ENCODE peak calls at places on chromosomes 3 and 15, in four cellular contexts. N is upper lobe of right lung, W is coronary artery, G is stomach. B is an unnamed sample.

GRCh38 chr15:89111352-89111751 is 23.1 kb downstream of the ABHD2 start:
- DNase-seq in N (no peak), W (no peak), G (no peak), B (no peak)

GRCh38 chr3:31077021-31077601 is 182.7 kb upstream of the GADL1 start:
- DNase-seq in N (no peak), W (no peak), G (no peak), B (no peak)

GRCh38 chr3:116647955-116648354 is 61.6 kb upstream of the TUSC7 start:
- DNase-seq in N (no peak), W (no peak), G (no peak), B (no peak)

GRCh38 chr3:190286014-190286413 is 36.2 kb downstream of the CLDN1 start:
- DNase-seq in N (no peak), W (no peak), G (no peak), B (no peak)

GRCh38 chr3:58635371-58636285 is 30.9 kb downstream of the FAM3D start:
- DNase-seq in N (no peak), W (no peak), G (no peak), B (no peak)

GRCh38 chr3:156801746-156802145 is 24.4 kb upstream of the LEKR1 start:
- DNase-seq in N (no peak), W (no peak), G (no peak), B (no peak)

GRCh38 chr3:94305835-94306685 is 243.2 kb downstream of the NSUN3 start:
- DNase-seq in N (no peak), W (no peak), G (no peak), B (no peak)

GRCh38 chr3:58073315-58074125 is 65.3 kb downstream of the FLNB start:
- DNase-seq in N (no peak), W (no peak), G (no peak), B (no peak)

GRCh38 chr3:168533600-168533999 is 437.9 kb upstream of the GOLIM4 start:
- DNase-seq in N (no peak), W (no peak), G (no peak), B (no peak)

GRCh38 chr15:80127911-80128310 is 24.9 kb upstream of the FAH start:
- DNase-seq in N (no peak), W (no peak), G (no peak), B (no peak)

GRCh38 chr3:21734746-21735145 is 16.3 kb downstream of the ZNF385D start:
- DNase-seq in N (no peak), W (no peak), G (no peak), B (no peak)

GRCh38 chr3:2657408-2657807 is 452.8 kb downstream of the IL5RA start:
- DNase-seq in N (no peak), W (no peak), G (no peak), B (no peak)

GRCh38 chr15:60073441-60073840 is 69.3 kb downstream of the FOXB1 start:
- DNase-seq in N (no peak), W (no peak), G (no peak), B (no peak)

GRCh38 chr3:134008630-134009156 is 21.0 kb downstream of the SLCO2A1 start:
- DNase-seq in N (no peak), W (no peak), G (no peak), B (peak)

GRCh38 chr3:67034371-67034770 is 36.3 kb downstream of the KBTBD8 start:
- DNase-seq in N (no peak), W (no peak), G (no peak), B (no peak)

GRCh38 chr3:149813367-149814281 is 609 bp downstream of the RNF13 start:
- DNase-seq in N (peak), W (peak), G (no peak), B (no peak)

GRCh38 chr3:119084371-119085069 is 49.9 kb upstream of the IGSF11 start:
- DNase-seq in N (peak), W (no peak), G (no peak), B (no peak)

GRCh38 chr15:40693904-40694705 is 869 bp upstream of the RAD51 start:
- DNase-seq in N (no peak), W (no peak), G (no peak), B (no peak)

GRCh38 chr3:79018671-79019136 is 749.1 kb downstream of the ROBO1 start:
- DNase-seq in N (peak), W (peak), G (peak), B (peak)

GRCh38 chr3:130834476-130834875 is 59.4 kb upstream of the ATP2C1 start:
- DNase-seq in N (no peak), W (no peak), G (no peak), B (no peak)

GRCh38 chr15:92899910-92900711 is at the start of gene CHD2:
- DNase-seq in N (peak), W (peak), G (peak), B (peak)

GRCh38 chr3:118101891-118102290 is 932.8 kb downstream of the IGSF11 start:
- DNase-seq in N (no peak), W (no peak), G (no peak), B (no peak)

GRCh38 chr15:52714968-52715367 is 35.8 kb upstream of the ATOSA start:
- DNase-seq in N (peak), W (no peak), G (no peak), B (no peak)

GRCh38 chr15:78672285-78673003 is 31.4 kb upstream of the CHRNB4 start:
- DNase-seq in N (no peak), W (no peak), G (no peak), B (no peak)

GRCh38 chr3:101823525-101823924 is 25.8 kb upstream of the NFKBIZ start:
- DNase-seq in N (no peak), W (no peak), G (no peak), B (no peak)

GRCh38 chr15:72999586-72999985 is 52.7 kb upstream of the NEO1 start:
- DNase-seq in N (no peak), W (no peak), G (no peak), B (no peak)

GRCh38 chr3:54733079-54733478 is 194.8 kb downstream of the LRTM1 start:
- DNase-seq in N (no peak), W (no peak), G (no peak), B (no peak)

GRCh38 chr3:53800041-53800440 is 46.2 kb downstream of the CHDH start:
- DNase-seq in N (no peak), W (no peak), G (no peak), B (no peak)

GRCh38 chr3:170277833-170278586 is 55.8 kb downstream of the PRKCI start:
- DNase-seq in N (no peak), W (no peak), G (no peak), B (no peak)

GRCh38 chr3:12870942-12871341 is 29.6 kb upstream of the RPL32 start:
- DNase-seq in N (no peak), W (no peak), G (peak), B (peak)

GRCh38 chr3:31550452-31551251 is 17.9 kb downstream of the STT3B start:
- DNase-seq in N (no peak), W (no peak), G (no peak), B (no peak)

GRCh38 chr3:156551261-156551660 is 3.7 kb downstream of the SSR3 start:
- DNase-seq in N (no peak), W (no peak), G (no peak), B (no peak)

GRCh38 chr3:82978368-82978767 is 1216.9 kb upstream of the GBE1 start:
- DNase-seq in N (no peak), W (no peak), G (no peak), B (no peak)

GRCh38 chr3:14640157-14640562 is 11.4 kb upstream of the CCDC174 start:
- DNase-seq in N (no peak), W (no peak), G (no peak), B (no peak)

GRCh38 chr15:76190767-76191538 is 120.3 kb downstream of the ETFA start:
- DNase-seq in N (peak), W (no peak), G (peak), B (peak)
- H3K4me3 ChIP-seq in N (peak), W (peak), G (peak), B (no peak)

DNA sequence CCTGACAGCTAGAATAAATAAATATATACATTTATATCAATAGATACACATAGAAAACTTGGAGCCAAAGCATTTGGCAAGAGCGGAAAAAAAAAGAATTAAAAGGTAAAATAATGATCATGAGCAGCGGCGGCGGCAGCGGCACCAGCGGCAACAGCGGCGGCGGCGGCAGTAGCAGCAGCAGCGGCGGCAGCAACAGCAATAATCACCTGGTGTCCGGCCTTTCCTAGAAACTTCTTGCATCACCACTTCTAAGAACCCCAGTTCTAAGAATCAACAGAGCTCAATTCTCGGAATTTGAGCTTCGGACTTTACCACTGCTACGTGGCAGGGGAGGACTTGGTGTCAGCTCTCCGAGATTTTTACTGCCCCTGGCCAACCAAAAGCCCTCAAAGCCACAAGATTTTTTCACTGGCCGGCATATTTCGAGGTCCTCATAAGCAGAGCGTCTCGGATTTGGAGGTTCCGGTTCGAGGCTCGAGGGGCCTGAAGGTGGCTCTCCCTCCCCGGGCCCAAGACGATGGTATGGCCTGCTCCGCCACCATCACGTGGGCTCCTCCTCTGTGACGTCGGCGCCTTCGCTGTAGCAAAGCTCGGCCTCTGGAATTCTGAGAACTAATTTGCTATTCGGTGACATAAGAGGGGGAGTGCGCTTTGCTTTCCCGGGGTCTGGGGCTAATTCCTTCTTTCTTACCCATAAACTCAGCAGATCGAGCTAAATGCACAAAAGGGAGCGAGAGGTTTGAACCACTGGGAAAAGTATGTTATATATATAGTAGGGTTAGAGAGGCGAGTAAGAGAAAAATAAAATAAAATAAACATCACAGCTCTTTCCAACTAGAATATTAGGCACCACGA is at the start of gene BCL6:
- DNase-seq in N (peak), W (peak), G (peak), B (peak)
- TF ChIP-seq CTCF in N (no peak), W (no peak), G (no peak), B (no peak)

GRCh38 chr3:72346526-72346926 is 501.7 kb downstream of the SHQ1 start:
- DNase-seq in N (no peak), W (no peak), G (no peak), B (no peak)
- H3K27ac ChIP-seq in N (no peak), W (peak), G (peak), B (no peak)

DNA sequence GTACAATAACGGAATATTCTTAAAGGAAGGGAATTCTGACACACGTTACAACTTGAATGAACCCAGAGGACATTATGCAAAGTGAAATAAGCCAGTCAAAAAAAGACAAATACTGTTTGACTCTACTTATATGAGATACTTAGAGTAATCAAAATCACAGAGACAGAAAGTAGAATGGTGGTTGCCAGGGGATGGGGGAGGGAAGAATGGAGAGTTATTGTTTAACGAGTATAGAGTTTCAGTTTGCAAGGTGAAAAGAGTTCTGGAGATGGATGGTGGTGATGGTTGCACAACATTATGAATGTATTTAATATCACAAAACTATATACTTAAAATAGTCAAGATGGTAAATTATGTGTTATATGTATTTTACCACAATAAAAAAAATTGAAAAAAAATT is 112.9 kb upstream of the ARHGEF3 start:
- DNase-seq in N (no peak), W (no peak), G (no peak), B (no peak)
- H3K4me3 ChIP-seq in N (peak), W (no peak), G (no peak), B (no peak)

GRCh38 chr3:167346171-167346570 is 33.9 kb downstream of the ZBBX start:
- DNase-seq in N (no peak), W (no peak), G (no peak), B (no peak)

GRCh38 chr3:167350245-167350862 is 29.7 kb downstream of the ZBBX start:
- DNase-seq in N (no peak), W (no peak), G (no peak), B (no peak)
- TF ChIP-seq CTCF in N (peak), W (no peak), G (no peak), B (peak)

DNA sequence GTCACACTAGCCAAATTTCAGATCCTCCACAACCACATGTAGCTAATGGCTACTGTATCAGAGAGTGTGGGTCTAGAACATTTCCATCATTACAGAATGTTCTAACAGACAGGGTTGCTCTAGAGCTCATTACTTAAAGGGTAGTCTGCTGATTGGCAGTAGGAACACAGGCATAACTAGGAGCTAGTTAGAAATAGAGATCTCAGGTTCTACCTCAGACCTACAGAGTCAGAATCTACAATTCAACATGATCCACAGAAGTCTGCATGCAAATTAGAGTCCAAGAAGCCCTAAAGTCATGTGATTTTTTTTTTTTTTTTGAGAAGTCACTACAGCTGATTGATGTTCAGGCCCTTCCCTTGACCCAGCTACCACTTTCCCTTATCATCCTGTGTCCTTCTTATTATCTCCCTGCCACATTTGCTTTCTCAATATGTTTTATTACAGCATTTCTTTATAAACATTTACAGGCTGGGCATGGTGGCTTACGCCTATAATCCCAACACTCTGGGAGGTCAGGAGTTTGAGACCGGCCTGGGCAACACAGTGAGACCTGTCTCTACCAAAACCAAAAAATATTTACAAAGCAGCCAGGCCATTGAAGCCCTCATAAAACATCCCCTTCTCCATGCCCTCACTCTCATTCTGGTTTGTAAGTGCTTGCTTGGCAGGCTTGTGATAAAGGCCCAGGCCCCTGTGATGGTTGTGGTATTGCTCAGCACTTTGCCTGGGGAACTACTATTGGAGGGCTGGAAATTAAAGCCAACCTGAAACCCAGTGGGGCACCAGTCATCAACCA is 3.8 kb upstream of the ABHD5 start:
- DNase-seq in N (no peak), W (no peak), G (no peak), B (no peak)
- H3K27ac ChIP-seq in N (no peak), W (no peak), G (no peak), B (no peak)

DNA sequence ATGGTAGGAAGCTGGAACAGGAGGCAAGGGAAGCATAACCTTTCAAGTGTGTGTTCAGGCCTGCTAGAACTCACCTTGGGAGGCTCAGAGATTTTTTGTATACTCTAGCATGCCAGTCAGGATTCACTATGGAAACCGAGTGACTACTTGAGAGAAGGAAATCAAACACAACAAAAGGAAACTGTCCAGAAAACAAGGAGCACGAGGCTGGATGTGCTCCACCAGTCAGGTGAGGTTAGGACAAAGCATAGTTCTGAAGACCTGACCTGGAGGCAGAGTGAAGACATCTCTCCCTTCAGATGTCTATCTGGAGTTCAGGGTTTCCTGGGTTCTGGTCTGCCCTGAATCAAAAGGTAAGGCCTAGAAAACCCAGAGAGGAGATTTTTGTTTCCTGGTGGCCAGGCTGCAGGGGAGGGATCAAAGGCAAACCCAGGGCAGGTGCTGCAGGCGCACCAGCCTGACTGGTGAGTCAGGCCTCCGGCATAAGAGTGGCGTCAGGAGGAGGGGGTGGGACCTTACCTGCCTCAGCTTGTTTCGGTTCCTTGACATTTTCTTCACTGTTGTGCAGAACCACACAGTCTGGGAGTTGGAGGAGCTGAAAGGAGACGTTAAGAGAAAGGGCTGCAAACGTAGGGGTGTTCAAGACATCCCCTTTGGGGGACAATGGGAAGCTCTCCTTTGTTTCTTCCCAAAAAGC is 52.2 kb upstream of the OSBPL11 start:
- DNase-seq in N (peak), W (no peak), G (peak), B (no peak)
- H3K4me3 ChIP-seq in N (peak), W (no peak), G (no peak), B (no peak)

GRCh38 chr15:29535952-29536351 is 266.3 kb upstream of the NSMCE3 start:
- DNase-seq in N (no peak), W (no peak), G (no peak), B (no peak)
- TF ChIP-seq CTCF in N (no peak), W (no peak), G (no peak), B (no peak)

B was measured in right atrium auricular region.